ENCODE peak calls at places on chromosomes 7 and 10, in six cellular contexts. C is heart left ventricle, U is cardiac muscle cell, O is upper lobe of left lung, T is right lobe of liver, D is lung. Y is an unnamed sample.

GRCh38 chr7:135380351-135380750 is 129.6 kb downstream of the CNOT4 start:
- DNase-seq in T (no peak), C (no peak), O (no peak), D (no peak), U (no peak), Y (no peak)

GRCh38 chr10:49082767-49083166 is 32.6 kb downstream of the VSTM4 start:
- DNase-seq in C (no peak), T (no peak), D (no peak), U (no peak), O (no peak), Y (no peak)

GRCh38 chr10:100184426-100185219 is 1.2 kb downstream of the ERLIN1 start:
- DNase-seq in U (peak; percentile 14), T (no peak), D (no peak), C (no peak), O (peak; percentile 22), Y (no peak)

GRCh38 chr7:23918856-23919255 is 208.8 kb downstream of the STK31 start:
- DNase-seq in U (no peak), C (no peak), O (no peak), D (no peak), T (no peak), Y (no peak)

GRCh38 chr10:86498608-86499007 is 23.0 kb downstream of the WAPL start:
- DNase-seq in D (no peak), U (no peak), C (no peak), T (no peak), O (no peak), Y (no peak)

GRCh38 chr10:3757250-3757637 is 27.8 kb downstream of the KLF6 start:
- DNase-seq in D (no peak), O (no peak), T (no peak), U (no peak), C (no peak), Y (no peak)

GRCh38 chr10:42645103-42645502 is 6.7 kb upstream of the ZNF33B start:
- DNase-seq in T (no peak), U (no peak), C (no peak), O (no peak), D (no peak), Y (no peak)

GRCh38 chr10:24444337-24444736 is 235.4 kb downstream of the KIAA1217 start:
- DNase-seq in U (no peak), O (no peak), D (no peak), C (no peak), T (no peak), Y (no peak)

GRCh38 chr7:112125250-112125649 is 80.9 kb downstream of the DOCK4 start:
- DNase-seq in U (no peak), C (no peak), T (no peak), O (no peak), D (no peak), Y (no peak)

GRCh38 chr10:51103818-51104217 is 29.5 kb downstream of the PRKG1 start:
- DNase-seq in O (no peak), D (no peak), C (no peak), T (no peak), U (no peak), Y (no peak)

GRCh38 chr7:83798489-83798888 is 149.6 kb upstream of the SEMA3E start:
- DNase-seq in U (no peak), D (no peak), T (no peak), C (no peak), O (no peak), Y (no peak)

GRCh38 chr10:70679498-70679897 is 7.2 kb downstream of the ADAMTS14 start:
- DNase-seq in U (no peak), C (no peak), T (peak; percentile 34), D (no peak), O (no peak), Y (no peak)

GRCh38 chr7:33043875-33044718 is 18.5 kb downstream of the NT5C3A start:
- DNase-seq in T (no peak), U (no peak), O (no peak), D (no peak), C (no peak), Y (no peak)

GRCh38 chr10:111756541-111757061 is 427.0 kb downstream of the GPAM start:
- DNase-seq in C (no peak), D (no peak), O (peak; percentile 21), T (peak; percentile 60), U (peak; percentile 72), Y (peak; percentile 50)

GRCh38 chr7:74441801-74442200 is 11.9 kb upstream of the GTF2IRD1 start:
- DNase-seq in D (no peak), U (no peak), C (no peak), O (no peak), T (no peak), Y (no peak)

GRCh38 chr10:90319188-90319914 is 538.5 kb downstream of the HTR7 start:
- DNase-seq in U (peak; percentile 8), D (no peak), T (no peak), O (no peak), C (no peak), Y (no peak)

GRCh38 chr7:2109251-2109935 is 123.4 kb downstream of the MAD1L1 start:
- DNase-seq in D (no peak), T (no peak), O (no peak), C (no peak), U (no peak), Y (no peak)

GRCh38 chr10:48468866-48469511 is 135.9 kb downstream of the ARHGAP22 start:
- DNase-seq in D (no peak), O (no peak), T (no peak), C (no peak), U (no peak), Y (peak; percentile 36)

GRCh38 chr10:129642427-129642826 is 175.4 kb downstream of the MGMT start:
- DNase-seq in U (no peak), O (no peak), D (no peak), T (no peak), C (no peak), Y (no peak)

GRCh38 chr10:78362406-78363022 is 328.9 kb downstream of the RPS24 start:
- DNase-seq in U (peak; percentile 53), T (no peak), D (no peak), O (peak; percentile 35), C (no peak), Y (peak; percentile 72)

GRCh38 chr7:104972510-104972909 is 41.5 kb upstream of the KMT2E start:
- DNase-seq in D (no peak), C (no peak), U (no peak), T (no peak), O (no peak), Y (no peak)

GRCh38 chr7:4177001-4177400 is 505.1 kb upstream of the FOXK1 start:
- DNase-seq in U (no peak), D (no peak), O (no peak), T (no peak), C (peak; percentile 18), Y (no peak)

GRCh38 chr7:98755138-98755898 is 114.5 kb downstream of the TMEM130 start:
- DNase-seq in C (no peak), D (no peak), O (no peak), T (no peak), U (no peak), Y (no peak)
- TF ChIP-seq CTCF in C (peak; percentile 20), D (no peak), O (no peak), T (no peak), U (no peak), Y (no peak)

GRCh38 chr10:130914377-130914776 is 397.1 kb downstream of the TCERG1L start:
- DNase-seq in D (no peak), O (no peak), U (no peak), T (no peak), C (no peak), Y (no peak)
- H3K4me3 ChIP-seq in D (no peak overlapping the region), O (no peak overlapping the region), U (no peak overlapping the region), T (no peak overlapping the region), C (no peak overlapping the region), Y (no peak overlapping the region)

GRCh38 chr10:72126184-72126871 is 38.0 kb upstream of the SPOCK2 start:
- DNase-seq in T (no peak), O (no peak), D (no peak), C (no peak), U (peak; percentile 30), Y (no peak)
- TF ChIP-seq CTCF in T (peak; percentile 71), O (no peak), D (peak; percentile 41), C (no peak), U (peak; percentile 55), Y (no peak)

GRCh38 chr10:30434273-30435067 is 486 bp downstream of the MAP3K8 start:
- DNase-seq in U (peak; percentile 79), T (peak; percentile 94), D (peak; percentile 92), C (peak; percentile 92), O (peak; percentile 98), Y (peak; percentile 85)

GRCh38 chr10:30436688-30437038 is 2.7 kb downstream of the MAP3K8 start:
- DNase-seq in C (no peak), U (no peak), T (no peak), O (no peak), D (no peak), Y (no peak)

GRCh38 chr10:30433779-30434272 is at the start of gene MAP3K8:
- DNase-seq in D (peak; percentile 93), C (peak; percentile 97), U (peak; percentile 95), T (peak; percentile 96), O (peak; percentile 95), Y (peak; percentile 90)

GRCh38 chr10:30436200-30436599 is 2.2 kb downstream of the MAP3K8 start:
- DNase-seq in U (peak; percentile 78), T (no peak), D (peak; percentile 45), C (no peak), O (peak; percentile 81), Y (no peak)

GRCh38 chr10:30435068-30435422 is 1.1 kb downstream of the MAP3K8 start:
- DNase-seq in C (no peak), O (peak; percentile 58), U (peak; percentile 44), D (peak; percentile 49), T (no peak), Y (peak; percentile 61)
- H3K4me3 ChIP-seq in C (peak overlapping the region; percentile 90), O (peak overlapping the region; percentile 84), U (peak overlapping the region; percentile 59), D (peak overlapping the region; percentile 91), T (peak overlapping the region; percentile 85), Y (peak overlapping the region; percentile 90)

DNA sequence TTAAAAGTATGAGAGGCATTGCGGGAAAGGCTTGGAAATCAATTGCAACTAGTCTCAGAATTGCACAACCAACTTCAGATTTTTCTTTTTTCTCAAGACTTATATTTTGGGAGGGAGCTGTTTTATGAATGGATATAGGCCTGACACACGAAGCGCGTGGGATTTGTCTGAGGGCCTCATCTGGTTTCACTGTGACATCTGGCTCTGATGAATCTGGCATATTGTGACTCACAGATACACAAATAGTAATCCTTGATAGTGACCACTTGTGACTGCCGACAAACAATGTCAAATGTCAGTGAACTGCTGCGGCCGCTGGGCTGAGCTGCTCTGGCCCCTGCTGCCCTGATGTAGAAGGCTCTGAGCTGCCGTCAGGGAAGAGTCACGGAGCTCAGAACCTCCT is 655.1 kb downstream of the INHBA start:
- DNase-seq in U (peak; percentile 73), C (peak; percentile 70), D (no peak), O (no peak), T (no peak), Y (no peak)
- TF ChIP-seq CTCF in U (no peak), C (no peak), D (no peak), O (no peak), T (no peak), Y (no peak)

GRCh38 chr10:66778351-66778750 is 147.5 kb upstream of the LRRTM3 start:
- DNase-seq in T (no peak), O (no peak), U (no peak), D (no peak), C (no peak), Y (no peak)

GRCh38 chr10:66772511-66772910 is 153.3 kb upstream of the LRRTM3 start:
- DNase-seq in C (no peak), T (no peak), U (no peak), D (no peak), O (no peak), Y (no peak)

GRCh38 chr10:66767707-66768106 is 158.1 kb upstream of the LRRTM3 start:
- DNase-seq in T (no peak), D (no peak), C (no peak), O (no peak), U (no peak), Y (no peak)

GRCh38 chr10:66773418-66773817 is 152.4 kb upstream of the LRRTM3 start:
- DNase-seq in O (no peak), U (no peak), C (no peak), T (no peak), D (no peak), Y (no peak)
- H3K4me3 ChIP-seq in O (no peak overlapping the region), U (no peak overlapping the region), C (no peak overlapping the region), T (no peak overlapping the region), D (no peak overlapping the region), Y (no peak overlapping the region)